ENCODE peak calls at places on chromosomes 2 and 18, in six cellular contexts. O is HepG2, B is K562, E is GM23338, L is endothelial cell of umbilical vein, G is H1. Q is an unnamed sample.

GRCh38 chr2:85505551-85506238 is 33.3 kb upstream of the MAT2A start:
- DNase-seq in E (no peak), O (no peak), L (no peak), B (no peak), G (no peak), Q (no peak)

GRCh38 chr2:101524811-101525430 is 50.0 kb upstream of the RFX8 start:
- DNase-seq in G (no peak), L (no peak), B (no peak), O (peak), E (no peak), Q (no peak)

GRCh38 chr2:157246212-157247067 is 11.1 kb upstream of the GALNT5 start:
- DNase-seq in G (peak), L (no peak), O (no peak), B (no peak), E (peak), Q (no peak)

GRCh38 chr2:166256902-166257301 is 118.8 kb downstream of the SCN9A start:
- DNase-seq in B (no peak), G (no peak), O (no peak), E (peak), L (no peak), Q (no peak)

GRCh38 chr18:57864615-57865121 is 61.6 kb upstream of the ATP8B1 start:
- DNase-seq in E (no peak), G (no peak), L (no peak), O (no peak), B (no peak), Q (no peak)

GRCh38 chr18:13874558-13874957 is 40.8 kb downstream of the MC2R start:
- DNase-seq in B (no peak), L (no peak), G (no peak), O (no peak), E (no peak), Q (no peak)

GRCh38 chr2:39160982-39161381 is 40.1 kb upstream of the SOS1 start:
- DNase-seq in E (no peak), O (no peak), B (no peak), L (no peak), G (no peak), Q (no peak)

GRCh38 chr2:146579154-146579930 is 1265.5 kb upstream of the ACVR2A start:
- DNase-seq in B (no peak), E (no peak), L (peak), G (no peak), O (peak), Q (peak)

GRCh38 chr2:194151231-194151630 is 1505.8 kb upstream of the SLC39A10 start:
- DNase-seq in E (no peak), B (no peak), G (no peak), O (no peak), L (no peak), Q (no peak)

GRCh38 chr18:45617284-45617683 is 2.0 kb downstream of the SLC14A2 start:
- DNase-seq in B (peak), E (no peak), O (no peak), L (no peak), G (no peak), Q (no peak)

GRCh38 chr2:174635015-174635593 is 37.5 kb upstream of the WIPF1 start:
- DNase-seq in O (no peak), E (no peak), G (no peak), B (no peak), L (no peak), Q (no peak)

GRCh38 chr2:69781321-69782248 is 39.7 kb downstream of the ANXA4 start:
- DNase-seq in E (peak), G (no peak), L (peak), B (no peak), O (peak), Q (no peak)

GRCh38 chr2:236570081-236570979 is 705 bp downstream of the ACKR3 start:
- DNase-seq in E (no peak), L (peak), B (no peak), G (no peak), O (no peak), Q (no peak)

GRCh38 chr2:168948621-168949212 is 47.6 kb downstream of the G6PC2 start:
- DNase-seq in O (peak), B (peak), G (no peak), L (peak), E (peak), Q (no peak)

GRCh38 chr2:66585616-66586015 is 150.7 kb downstream of the MEIS1 start:
- DNase-seq in O (no peak), G (no peak), E (no peak), L (no peak), B (no peak), Q (no peak)

GRCh38 chr2:66584011-66584410 is 149.1 kb downstream of the MEIS1 start:
- DNase-seq in E (no peak), L (no peak), B (no peak), O (no peak), G (no peak), Q (no peak)

GRCh38 chr2:66582364-66582974 is 147.5 kb downstream of the MEIS1 start:
- DNase-seq in L (no peak), G (no peak), B (no peak), O (no peak), E (peak), Q (no peak)

GRCh38 chr2:66581461-66582363 is 146.8 kb downstream of the MEIS1 start:
- DNase-seq in G (no peak), L (no peak), O (no peak), B (no peak), E (peak), Q (no peak)

GRCh38 chr2:66582975-66583842 is 148.3 kb downstream of the MEIS1 start:
- DNase-seq in L (no peak), B (no peak), O (no peak), G (no peak), E (peak), Q (no peak)
- TF ChIP-seq EZH2 in L (peak), B (no peak), O (peak), G (peak), E (peak), Q (no peak)

GRCh38 chr18:54210463-54210862 is 14.0 kb downstream of the MBD2 start:
- DNase-seq in O (no peak), G (no peak), E (no peak), B (no peak), L (no peak), Q (no peak)

GRCh38 chr18:54204883-54205282 is 19.6 kb downstream of the MBD2 start:
- DNase-seq in B (no peak), O (no peak), E (no peak), G (no peak), L (no peak), Q (no peak)

GRCh38 chr18:54206447-54206846 is 18.0 kb downstream of the MBD2 start:
- DNase-seq in O (no peak), B (no peak), G (no peak), E (no peak), L (no peak), Q (no peak)

GRCh38 chr18:54205951-54206350 is 18.5 kb downstream of the MBD2 start:
- DNase-seq in B (no peak), E (no peak), G (no peak), L (no peak), O (no peak), Q (no peak)

GRCh38 chr18:54209471-54210180 is 14.8 kb downstream of the MBD2 start:
- DNase-seq in L (no peak), O (no peak), B (no peak), G (no peak), E (no peak), Q (no peak)
- TF ChIP-seq POLR2AphosphoS5 in L (no peak), O (no peak), B (no peak), G (no peak), E (no peak), Q (no peak)

GRCh38 chr2:71691747-71692455 is 238.5 kb downstream of the DYSF start:
- DNase-seq in B (no peak), E (peak), G (no peak), L (no peak), O (no peak), Q (no peak)
- H3K4me3 ChIP-seq in B (no peak), E (no peak), G (no peak), L (no peak), O (no peak), Q (no peak)

GRCh38 chr2:238950551-238950950 is 102.7 kb downstream of the TWIST2 start:
- DNase-seq in G (no peak), O (no peak), L (no peak), E (no peak), B (no peak), Q (no peak)
- TF ChIP-seq EZH2 in G (no peak), O (no peak), L (no peak), E (no peak), B (no peak), Q (no peak)

Q was measured in SK-N-MC.